ENCODE peak calls at places on chromosomes 1 and 21, in eight cellular contexts. S, I, L, R, K, V, H and M are unnamed samples.

GRCh38 chr1:212667223-212668139 is 32.2 kb downstream of the BATF3 start:
- DNase-seq in S (no peak), I (peak; percentile 99), L (no peak), R (peak; percentile 32), K (peak; percentile 65), V (peak; percentile 98), H (no peak), M (no peak)

GRCh38 chr1:45008076-45008475 is 3.0 kb downstream of the HECTD3 start:
- DNase-seq in S (no peak), I (no peak), L (no peak), R (no peak), K (no peak), V (no peak), H (no peak), M (no peak)

GRCh38 chr1:200877010-200877409 is 4.2 kb downstream of the GPR25 start:
- DNase-seq in S (no peak), I (no peak), L (no peak), R (no peak), K (peak; percentile 3), V (no peak), H (no peak), M (no peak)

GRCh38 chr1:7847599-7847998 is 5.3 kb downstream of the UTS2 start:
- DNase-seq in S (no peak), I (peak; percentile 35), L (no peak), R (no peak), K (no peak), V (peak; percentile 66), H (no peak), M (no peak)

GRCh38 chr1:185483647-185484450 is 166.8 kb upstream of the IVNS1ABP start:
- DNase-seq in S (no peak), I (peak; percentile 83), L (no peak), R (no peak), K (peak; percentile 38), V (peak; percentile 92), H (peak; percentile 39), M (no peak)

GRCh38 chr1:51648180-51649109 is 31.6 kb downstream of the OSBPL9 start:
- DNase-seq in S (no peak), I (peak; percentile 93), L (peak; percentile 57), R (no peak), K (no peak), V (peak; percentile 66), H (peak; percentile 45), M (peak; percentile 8)

GRCh38 chr21:41068411-41069304 is 99.3 kb upstream of the BACE2 start:
- DNase-seq in S (peak; percentile 86), I (peak; percentile 33), L (peak; percentile 69), R (peak; percentile 58), K (peak; percentile 71), V (peak; percentile 63), H (peak; percentile 94), M (peak; percentile 93)

GRCh38 chr21:42193721-42194120 is 25.2 kb upstream of the ABCG1 start:
- DNase-seq in S (no peak), I (no peak), L (no peak), R (no peak), K (no peak), V (no peak), H (no peak), M (no peak)

GRCh38 chr1:151693057-151693651 is 23.4 kb downstream of the CELF3 start:
- DNase-seq in S (no peak), I (peak; percentile 22), L (peak; percentile 32), R (peak; percentile 16), K (no peak), V (peak; percentile 56), H (peak; percentile 64), M (peak; percentile 65)

GRCh38 chr1:35062518-35063196 is 16.5 kb upstream of the ZMYM1 start:
- DNase-seq in S (no peak), I (peak; percentile 82), L (no peak), R (no peak), K (no peak), V (peak; percentile 92), H (no peak), M (no peak)

GRCh38 chr1:198530964-198531363 is 9.5 kb downstream of the ATP6V1G3 start:
- DNase-seq in S (no peak), I (no peak), L (no peak), R (no peak), K (no peak), V (no peak), H (peak; percentile 14), M (no peak)

GRCh38 chr1:43597028-43597427 is 52.9 kb upstream of the KDM4A start:
- DNase-seq in S (no peak), I (no peak), L (no peak), R (no peak), K (no peak), V (no peak), H (no peak), M (no peak)

GRCh38 chr1:93681549-93682412 is at the start of gene BCAR3:
- DNase-seq in S (peak; percentile 79), I (peak; percentile 47), L (peak; percentile 69), R (peak; percentile 26), K (peak; percentile 45), V (peak; percentile 75), H (peak; percentile 86), M (peak; percentile 89)

GRCh38 chr1:93679546-93679945 is 2.1 kb downstream of the BCAR3 start:
- DNase-seq in S (no peak), I (no peak), L (no peak), R (no peak), K (no peak), V (peak; percentile 44), H (no peak), M (no peak)

GRCh38 chr1:93681095-93681548 is 515 bp downstream of the BCAR3 start:
- DNase-seq in S (peak; percentile 37), I (no peak), L (no peak), R (no peak), K (no peak), V (peak; percentile 37), H (no peak), M (peak; percentile 80)

GRCh38 chr1:93678966-93679480 is 2.6 kb downstream of the BCAR3 start:
- DNase-seq in S (no peak), I (no peak), L (no peak), R (no peak), K (no peak), V (peak; percentile 25), H (no peak), M (no peak)

GRCh38 chr1:93680121-93681094 is 1.2 kb downstream of the BCAR3 start:
- DNase-seq in S (peak; percentile 81), I (peak; percentile 78), L (peak; percentile 87), R (peak; percentile 54), K (peak; percentile 83), V (peak; percentile 93), H (peak; percentile 93), M (peak; percentile 92)
- H3K4me3 ChIP-seq in S (peak overlapping the region; percentile 64), I (peak overlapping the region; percentile 75), L (peak overlapping the region; percentile 38), R (no peak overlapping the region), K (peak overlapping the region; percentile 72), V (peak overlapping the region; percentile 75), H (peak overlapping the region; percentile 76), M (peak overlapping the region; percentile 81)

GRCh38 chr1:59457786-59458185 is 160.9 kb downstream of the FGGY start:
- DNase-seq in S (no peak), I (no peak), L (no peak), R (no peak), K (no peak), V (no peak), H (no peak), M (no peak)

GRCh38 chr1:59455206-59455605 is 158.3 kb downstream of the FGGY start:
- DNase-seq in S (no peak), I (peak; percentile 32), L (no peak), R (no peak), K (no peak), V (peak; percentile 74), H (no peak), M (no peak)

GRCh38 chr1:59453297-59453970 is 156.5 kb downstream of the FGGY start:
- DNase-seq in S (no peak), I (no peak), L (no peak), R (no peak), K (no peak), V (no peak), H (no peak), M (no peak)

DNA sequence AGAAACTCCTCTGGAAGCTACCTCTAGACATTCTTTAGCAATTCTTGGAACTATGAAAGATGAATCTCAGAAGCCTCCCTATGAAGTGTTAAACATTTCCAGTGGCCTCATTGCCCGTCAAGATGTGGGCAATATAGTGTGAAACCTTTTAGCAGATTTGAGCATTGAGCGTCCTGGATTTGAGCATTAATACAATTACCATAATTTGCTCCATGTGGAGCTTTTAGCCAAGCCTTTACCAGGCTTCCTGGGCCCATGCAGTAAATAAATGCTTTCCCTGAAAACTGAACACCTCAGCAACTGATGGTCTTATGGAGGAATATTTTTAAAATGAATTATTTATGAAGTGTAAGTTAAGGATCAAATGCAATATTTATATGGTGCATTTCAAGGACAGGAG is 162.0 kb downstream of the FGGY start:
- DNase-seq in S (no peak), I (no peak), L (no peak), R (no peak), K (no peak), V (no peak), H (no peak), M (no peak)
- H3K4me3 ChIP-seq in S (no peak overlapping the region), I (no peak overlapping the region), L (no peak overlapping the region), R (no peak overlapping the region), K (no peak overlapping the region), V (no peak overlapping the region), H (no peak overlapping the region), M (no peak overlapping the region)

GRCh38 chr1:240487493-240487892 is 124.5 kb downstream of the GREM2 start:
- DNase-seq in S (no peak), I (no peak), L (no peak), R (no peak), K (no peak), V (no peak), H (no peak), M (no peak)
- H3K4me3 ChIP-seq in S (no peak overlapping the region), I (no peak overlapping the region), L (no peak overlapping the region), R (no peak overlapping the region), K (no peak overlapping the region), V (no peak overlapping the region), H (no peak overlapping the region), M (no peak overlapping the region)

GRCh38 chr21:45981641-45982255 is at the start of gene COL6A1:
- DNase-seq in S (peak; percentile 66), I (no peak), L (peak; percentile 63), R (no peak), K (peak; percentile 64), V (peak; percentile 74), H (peak; percentile 88), M (peak; percentile 98)

GRCh38 chr21:45980271-45980670 is 1.3 kb upstream of the COL6A1 start:
- DNase-seq in S (no peak), I (no peak), L (no peak), R (no peak), K (no peak), V (no peak), H (no peak), M (no peak)

GRCh38 chr21:45981154-45981606 is 390 bp upstream of the COL6A1 start:
- DNase-seq in S (peak; percentile 73), I (peak; percentile 81), L (peak; percentile 63), R (peak; percentile 52), K (peak; percentile 69), V (peak; percentile 88), H (peak; percentile 91), M (peak; percentile 97)

GRCh38 chr21:45979651-45980050 is 1.9 kb upstream of the COL6A1 start:
- DNase-seq in S (no peak), I (no peak), L (no peak), R (no peak), K (no peak), V (no peak), H (no peak), M (no peak)

GRCh38 chr21:45980697-45981096 is 873 bp upstream of the COL6A1 start:
- DNase-seq in S (no peak), I (no peak), L (no peak), R (no peak), K (no peak), V (no peak), H (no peak), M (no peak)
- H3K4me3 ChIP-seq in S (no peak overlapping the region), I (peak overlapping the region; percentile 47), L (no peak overlapping the region), R (peak overlapping the region; percentile 48), K (peak overlapping the region; percentile 37), V (peak overlapping the region; percentile 53), H (peak overlapping the region; percentile 41), M (peak overlapping the region; percentile 56)